ENCODE peak calls at places on chromosomes 11 and 22, in four cellular contexts. X, A, P and E are unnamed samples.
A peak's percentile ranks its signal among the peaks of the same experiment; 100 is the strongest.

GRCh38 chr11:134276396-134277175 is 407 bp downstream of the GLB1L3 start:
- DNase-seq in X (no peak), P (peak; percentile 13), A (no peak), E (no peak)

GRCh38 chr11:131924446-131925240 is 554.2 kb downstream of the NTM start:
- DNase-seq in A (no peak), X (no peak), P (no peak), E (no peak)

GRCh38 chr11:17915500-17916143 is 97.2 kb downstream of the SERGEF start:
- DNase-seq in P (no peak), A (no peak), X (no peak), E (no peak)

GRCh38 chr11:45238724-45239123 is 47.4 kb downstream of the SYT13 start:
- DNase-seq in X (no peak), A (no peak), P (no peak), E (no peak)

GRCh38 chr11:1832181-1832988 is 2.4 kb upstream of the SYT8 start:
- DNase-seq in P (peak; percentile 58), X (no peak), A (peak; percentile 56), E (peak; percentile 61)

GRCh38 chr11:119194811-119195210 is 9.5 kb downstream of the NHERF4 start:
- DNase-seq in X (no peak), A (no peak), P (no peak), E (no peak)

GRCh38 chr22:21974058-21974649 is 8.4 kb downstream of the TOP3B start:
- DNase-seq in X (no peak), A (no peak), P (no peak), E (no peak)

GRCh38 chr22:48253136-48253535 is 1490.7 kb downstream of the TBC1D22A start:
- DNase-seq in X (no peak), A (no peak), P (no peak), E (no peak)

GRCh38 chr11:95506777-95507176 is 275.8 kb upstream of the SESN3 start:
- DNase-seq in A (no peak), X (no peak), P (no peak), E (no peak)

GRCh38 chr11:66317322-66317765 is 500 bp upstream of the CD248 start:
- DNase-seq in A (peak; percentile 67), P (no peak), X (no peak), E (peak; percentile 59)

GRCh38 chr11:61967924-61968757 is 707 bp upstream of the FTH1 start:
- DNase-seq in P (peak; percentile 25), A (peak; percentile 51), X (no peak), E (peak; percentile 79)

GRCh38 chr22:37519268-37520195 is at the start of gene CARD10:
- DNase-seq in P (peak; percentile 10), X (no peak), A (peak; percentile 50), E (no peak)

GRCh38 chr11:37948258-37948657 is 1350.2 kb upstream of the RAG2 start:
- DNase-seq in P (no peak), X (no peak), A (no peak), E (no peak)

GRCh38 chr22:19837915-19838314 is 16.8 kb downstream of the GNB1L start:
- DNase-seq in P (no peak), A (no peak), X (no peak), E (no peak)

GRCh38 chr22:28896611-28897010 is 13.2 kb downstream of the ZNRF3 start:
- DNase-seq in X (no peak), A (no peak), P (no peak), E (peak; percentile 17)

GRCh38 chr11:42552786-42553185 is 759.0 kb upstream of the API5 start:
- DNase-seq in A (no peak), P (no peak), X (no peak), E (no peak)

GRCh38 chr11:104852811-104853210 is 45.4 kb downstream of the CASP12 start:
- DNase-seq in P (no peak), A (no peak), X (no peak), E (no peak)

GRCh38 chr11:71482746-71483364 is 29.9 kb downstream of the NADSYN1 start:
- DNase-seq in A (no peak), P (no peak), X (no peak), E (no peak)

GRCh38 chr11:19276859-19277808 is 36.4 kb upstream of the E2F8 start:
- DNase-seq in P (no peak), X (no peak), A (no peak), E (no peak)

GRCh38 chr11:9138133-9138453 is 46.7 kb upstream of the SCUBE2 start:
- DNase-seq in P (no peak), X (no peak), A (no peak), E (no peak)

GRCh38 chr11:62709262-62710000 is 2.0 kb downstream of the GNG3 start:
- DNase-seq in P (peak; percentile 96), X (peak; percentile 92), A (peak; percentile 98), E (peak; percentile 97)

GRCh38 chr11:70677232-70677916 is 279.0 kb downstream of the CTTN start:
- DNase-seq in X (no peak), P (no peak), A (no peak), E (no peak)

GRCh38 chr22:47071812-47072641 is 309.6 kb downstream of the TBC1D22A start:
- DNase-seq in A (no peak), X (no peak), P (no peak), E (no peak)

GRCh38 chr11:16881074-16881709 is 133.0 kb downstream of the PLEKHA7 start:
- DNase-seq in A (peak; percentile 65), P (no peak), X (no peak), E (no peak)

GRCh38 chr11:57680552-57680874 is 12.6 kb downstream of the ZDHHC5 start:
- DNase-seq in A (no peak), X (no peak), P (no peak), E (no peak)

GRCh38 chr11:125082611-125083311 is 19.7 kb downstream of the SLC37A2 start:
- DNase-seq in X (no peak), A (no peak), P (no peak), E (no peak)

GRCh38 chr11:107397357-107397756 is 60.3 kb downstream of the CWF19L2 start:
- DNase-seq in X (no peak), A (no peak), P (no peak), E (no peak)

GRCh38 chr11:92480519-92480918 is 255.9 kb downstream of the FAT3 start:
- DNase-seq in P (no peak), A (no peak), X (no peak), E (no peak)

GRCh38 chr11:47234669-47235075 is 13.9 kb downstream of the ACP2 start:
- DNase-seq in P (peak; percentile 51), X (no peak), A (no peak), E (no peak)

GRCh38 chr11:3894128-3894731 is 38.8 kb downstream of the STIM1 start:
- DNase-seq in A (peak; percentile 55), P (no peak), X (no peak), E (peak; percentile 98)

GRCh38 chr11:65452806-65453490 is 30.4 kb downstream of the NEAT1 start:
- DNase-seq in A (no peak), X (peak; percentile 85), P (no peak), E (no peak)

GRCh38 chr11:134142536-134142935 is 73.7 kb downstream of the JAM3 start:
- DNase-seq in P (no peak), X (no peak), A (no peak), E (no peak)

GRCh38 chr11:67302571-67303131 is 679 bp upstream of the SSH3 start:
- DNase-seq in X (no peak), A (no peak), P (no peak), E (no peak)

GRCh38 chr22:47289316-47289985 is 527.0 kb downstream of the TBC1D22A start:
- DNase-seq in P (no peak), X (no peak), A (no peak), E (no peak)

GRCh38 chr11:121467965-121468364 is 15.2 kb upstream of the SORL1-AS1 start:
- DNase-seq in P (peak; percentile 89), X (no peak), A (no peak), E (peak; percentile 59)